ENCODE peak calls at places on chromosomes 4 and X, in five cellular contexts. X is NCI-H2227 treated with DMSO at 0.1 percent for 48 hours; B is stimulated activated CD8-positive, alpha-beta memory T cell treated with anti-CD3 and anti-CD28 coated beads, Interleukin-7, amount 100 ng/mL, for 1 hour; A is NCI-H146; S is non-pigmented ciliary epithelial cell. D is an unnamed sample.

GRCh38 chr4:94548571-94548970 is 96.8 kb downstream of the PDLIM5 start:
- DNase-seq in S (peak; percentile 89), A (no peak), B (no peak), X (no peak), D (no peak)

GRCh38 chr4:53377319-53378170 is at the start of gene FIP1L1:
- DNase-seq in X (peak; percentile 83), B (peak; percentile 94), A (peak; percentile 96), S (peak; percentile 45), D (peak; percentile 94)

GRCh38 chrX:120604359-120604782 is 470 bp downstream of the MCTS1 start:
- DNase-seq in S (peak; percentile 11), A (peak; percentile 46), B (no peak), X (peak; percentile 63), D (no peak)

GRCh38 chr4:140061194-140061593 is 92.8 kb downstream of the MAML3 start:
- DNase-seq in A (no peak), X (no peak), B (no peak), S (no peak), D (no peak)

GRCh38 chr4:108533245-108533844 is 87.0 kb upstream of the RPL34 start:
- DNase-seq in B (no peak), S (no peak), A (no peak), X (no peak), D (no peak)

GRCh38 chrX:154374361-154375155 is at the start of gene FLNA:
- DNase-seq in X (no peak), A (peak; percentile 52), B (no peak), S (no peak), D (no peak)

GRCh38 chr4:2258091-2259035 is 3.5 kb downstream of the MXD4 start:
- DNase-seq in A (no peak), B (no peak), X (no peak), S (no peak), D (no peak)

GRCh38 chr4:113881256-113881655 is 98.2 kb downstream of the ARSJ start:
- DNase-seq in A (no peak), X (no peak), B (no peak), S (no peak), D (no peak)

GRCh38 chr4:11073621-11074051 is 355.1 kb downstream of the HS3ST1 start:
- DNase-seq in X (no peak), A (no peak), B (no peak), S (peak; percentile 74), D (no peak)